ENCODE peak calls at places on chromosomes 3 and 15, in seven cellular contexts. Q, B, E, A, O, G and J are unnamed samples.
A peak's percentile ranks its signal among the peaks of the same experiment; 100 is the strongest.

GRCh38 chr3:3080309-3080708 is 29.9 kb downstream of the IL5RA start:
- DNase-seq in O (no peak), A (peak; percentile 82), B (no peak), E (no peak), G (no peak), Q (no peak), J (no peak)

GRCh38 chr15:82128401-82129143 is 82.8 kb upstream of the MEX3B start:
- DNase-seq in E (no peak), B (no peak), G (peak; percentile 39), A (no peak), O (peak; percentile 17), Q (no peak), J (no peak)

GRCh38 chr3:171286580-171287249 is 173.5 kb downstream of the TNIK start:
- DNase-seq in O (no peak), A (no peak), B (no peak), Q (peak; percentile 54), G (no peak), E (no peak), J (peak; percentile 84)

GRCh38 chr3:137163241-137163916 is 205.6 kb downstream of the IL20RB start:
- DNase-seq in B (no peak), A (peak; percentile 73), E (no peak), O (no peak), Q (no peak), G (no peak), J (no peak)

GRCh38 chr15:99059010-99059981 is 45.6 kb upstream of the SYNM start:
- DNase-seq in O (peak; percentile 43), A (peak; percentile 96), B (peak; percentile 71), G (peak; percentile 87), E (peak; percentile 34), Q (peak; percentile 85), J (peak; percentile 49)

GRCh38 chr15:39250001-39250400 is 330.9 kb upstream of the THBS1 start:
- DNase-seq in Q (no peak), A (no peak), E (no peak), G (no peak), O (no peak), B (no peak), J (no peak)

GRCh38 chr3:81601707-81602305 is 159.6 kb downstream of the GBE1 start:
- DNase-seq in G (no peak), Q (no peak), B (no peak), O (no peak), E (no peak), A (no peak), J (no peak)

GRCh38 chr3:180421711-180422110 is 180.3 kb upstream of the TTC14 start:
- DNase-seq in E (no peak), B (no peak), Q (no peak), O (no peak), G (no peak), A (no peak), J (no peak)

GRCh38 chr15:39594764-39595620 is 14.1 kb downstream of the THBS1 start:
- DNase-seq in O (no peak), E (no peak), B (no peak), A (no peak), G (peak; percentile 33), Q (no peak), J (peak; percentile 34)

GRCh38 chr15:74320358-74321247 is 46.8 kb downstream of the CYP11A1 start:
- DNase-seq in G (peak; percentile 43), E (peak; percentile 12), O (peak; percentile 26), A (peak; percentile 67), Q (peak; percentile 30), B (peak; percentile 75), J (no peak)

GRCh38 chr15:53193149-53193548 is 403.0 kb upstream of the ONECUT1 start:
- DNase-seq in A (peak; percentile 30), Q (peak; percentile 14), G (peak; percentile 35), O (no peak), B (peak; percentile 42), E (no peak), J (peak; percentile 19)

GRCh38 chr15:36334059-36334458 is 245.4 kb upstream of the CDIN1 start:
- DNase-seq in B (no peak), G (peak; percentile 21), E (no peak), O (no peak), Q (no peak), A (peak; percentile 26), J (peak; percentile 47)

GRCh38 chr3:183698318-183698731 is 728 bp downstream of the YEATS2 start:
- DNase-seq in B (peak; percentile 35), E (peak; percentile 44), G (peak; percentile 30), Q (peak; percentile 45), O (peak; percentile 48), A (peak; percentile 57), J (peak; percentile 34)

GRCh38 chr15:58666957-58667356 is 82.5 kb downstream of the ADAM10 start:
- DNase-seq in G (no peak), O (no peak), E (no peak), A (no peak), B (peak; percentile 97), Q (no peak), J (peak; percentile 27)

GRCh38 chr3:175392653-175393052 is 533.5 kb downstream of the NAALADL2 start:
- DNase-seq in O (no peak), E (no peak), B (no peak), A (no peak), Q (no peak), G (no peak), J (no peak)

GRCh38 chr3:168511428-168512014 is 415.8 kb upstream of the GOLIM4 start:
- DNase-seq in Q (no peak), B (peak; percentile 45), A (peak; percentile 24), E (peak; percentile 27), O (no peak), G (peak; percentile 4), J (peak; percentile 10)

GRCh38 chr3:50238549-50239026 is 2.6 kb downstream of the GNAI2 start:
- DNase-seq in Q (no peak), A (peak; percentile 57), E (no peak), B (no peak), O (no peak), G (no peak), J (no peak)

GRCh38 chr15:83449928-83450501 is 2.9 kb downstream of the SH3GL3 start:
- DNase-seq in O (no peak), E (no peak), A (no peak), Q (no peak), G (no peak), B (no peak), J (no peak)

GRCh38 chr3:151434151-151434890 is 26.5 kb downstream of the IGSF10 start:
- DNase-seq in A (no peak), Q (peak; percentile 60), B (no peak), G (peak; percentile 74), E (no peak), O (no peak), J (peak; percentile 93)

GRCh38 chr15:48547305-48547704 is 98.2 kb downstream of the FBN1 start:
- DNase-seq in B (no peak), Q (no peak), A (no peak), E (no peak), G (no peak), O (no peak), J (no peak)

GRCh38 chr3:46168583-46168982 is 39.5 kb downstream of the CCR1 start:
- DNase-seq in Q (no peak), E (no peak), O (no peak), A (no peak), G (no peak), B (no peak), J (no peak)

GRCh38 chr3:172034786-172035685 is 4.3 kb upstream of the FNDC3B start:
- DNase-seq in G (peak; percentile 46), E (no peak), Q (peak; percentile 20), O (no peak), A (peak; percentile 81), B (peak; percentile 71), J (peak; percentile 51)

GRCh38 chr15:96497951-96498350 is 167.5 kb downstream of the NR2F2 start:
- DNase-seq in A (no peak), E (no peak), O (no peak), Q (no peak), G (peak; percentile 27), B (no peak), J (no peak)

GRCh38 chr3:188948658-188949400 is 222.9 kb upstream of the TPRG1 start:
- DNase-seq in Q (peak; percentile 65), B (peak; percentile 9), E (no peak), O (peak; percentile 26), A (peak; percentile 51), G (peak; percentile 54), J (peak; percentile 83)

GRCh38 chr3:106013971-106014370 is 145.2 kb upstream of the CBLB start:
- DNase-seq in G (no peak), Q (peak; percentile 54), E (no peak), B (peak; percentile 33), O (no peak), A (no peak), J (peak; percentile 100)

GRCh38 chr15:27774638-27775037 is 324.5 kb downstream of the OCA2 start:
- DNase-seq in A (no peak), E (no peak), B (no peak), G (no peak), O (no peak), Q (no peak), J (no peak)

GRCh38 chr15:51861557-51862350 is 32.3 kb downstream of the TMOD3 start:
- DNase-seq in O (peak; percentile 66), A (no peak), E (no peak), Q (no peak), G (no peak), B (no peak), J (peak; percentile 67)

GRCh38 chr15:29098652-29099051 is 171.0 kb downstream of the NSMCE3 start:
- DNase-seq in A (no peak), Q (no peak), E (no peak), B (no peak), G (no peak), O (no peak), J (no peak)

GRCh38 chr3:99767341-99767740 is 50.3 kb upstream of the CMSS1 start:
- DNase-seq in A (no peak), O (no peak), E (no peak), Q (no peak), G (no peak), B (no peak), J (no peak)

GRCh38 chr3:20066848-20067617 is 26.8 kb downstream of the KAT2B start:
- DNase-seq in O (no peak), A (no peak), Q (no peak), E (no peak), B (peak; percentile 99), G (no peak), J (peak; percentile 63)

GRCh38 chr3:13874891-13875290 is 5.0 kb downstream of the WNT7A start:
- DNase-seq in E (no peak), O (no peak), A (no peak), Q (no peak), G (no peak), B (no peak), J (no peak)

GRCh38 chr3:141275032-141275422 is 43.4 kb downstream of the PXYLP1 start:
- DNase-seq in B (no peak), Q (peak; percentile 15), G (no peak), E (no peak), O (no peak), A (no peak), J (peak; percentile 93)